ENCODE peak calls at places on chromosomes 6 and 20, in four cellular contexts. J is A549, S is esophagus squamous epithelium, X is fibroblast of mammary gland. P is an unnamed sample.

GRCh38 chr6:77466055-77467028 is 3.1 kb upstream of the HTR1B start:
- DNase-seq in J (peak), S (no peak), X (peak), P (no peak)

GRCh38 chr6:25670793-25671513 is 18.9 kb downstream of the SCGN start:
- DNase-seq in J (peak), S (no peak), X (peak), P (no peak)

GRCh38 chr6:100472674-100473073 is 8.0 kb upstream of the SIM1 start:
- DNase-seq in J (peak), S (no peak), X (peak), P (no peak)

GRCh38 chr20:31894980-31895675 is 24.7 kb downstream of the TTLL9 start:
- DNase-seq in J (peak), S (peak), X (peak), P (peak)

GRCh38 chr20:37345339-37346231 is at the start of gene SRC:
- DNase-seq in J (peak), S (no peak), X (peak), P (peak)

GRCh38 chr6:11202513-11203305 is 29.8 kb downstream of the NEDD9 start:
- DNase-seq in J (no peak), S (no peak), X (no peak), P (no peak)

GRCh38 chr6:142685852-142686718 is 258.9 kb downstream of the HIVEP2 start:
- DNase-seq in J (no peak), S (no peak), X (no peak), P (no peak)

GRCh38 chr6:162917506-162917905 is 189.7 kb downstream of the PACRG start:
- DNase-seq in J (no peak), S (no peak), X (peak), P (no peak)

GRCh38 chr6:14228571-14228970 is 111.0 kb downstream of the CD83 start:
- DNase-seq in J (no peak), S (no peak), X (peak), P (no peak)

GRCh38 chr6:168159503-168159902 is 80.5 kb upstream of the FRMD1 start:
- DNase-seq in J (no peak), S (no peak), X (no peak), P (no peak)

GRCh38 chr6:159801935-159802334 is 1.9 kb downstream of the PNLDC1 start:
- DNase-seq in J (no peak), S (no peak), X (no peak), P (no peak)

GRCh38 chr6:48474136-48474535 is 363.1 kb upstream of the PTCHD4 start:
- DNase-seq in J (no peak), S (no peak), X (no peak), P (no peak)

GRCh38 chr6:147095316-147095715 is 108.9 kb upstream of the STXBP5 start:
- DNase-seq in J (no peak), S (no peak), X (peak), P (no peak)

GRCh38 chr6:42572523-42572922 is 8.7 kb downstream of the UBR2 start:
- DNase-seq in J (no peak), S (no peak), X (no peak), P (no peak)

GRCh38 chr6:20432692-20433091 is 31.0 kb downstream of the E2F3 start:
- DNase-seq in J (no peak), S (no peak), X (no peak), P (no peak)

GRCh38 chr6:20426177-20427082 is 24.8 kb downstream of the E2F3 start:
- DNase-seq in J (no peak), S (no peak), X (no peak), P (no peak)

GRCh38 chr6:20433321-20433720 is 31.6 kb downstream of the E2F3 start:
- DNase-seq in J (no peak), S (no peak), X (no peak), P (no peak)

GRCh38 chr6:20424679-20425078 is 23.0 kb downstream of the E2F3 start:
- DNase-seq in J (no peak), S (no peak), X (peak), P (no peak)

DNA sequence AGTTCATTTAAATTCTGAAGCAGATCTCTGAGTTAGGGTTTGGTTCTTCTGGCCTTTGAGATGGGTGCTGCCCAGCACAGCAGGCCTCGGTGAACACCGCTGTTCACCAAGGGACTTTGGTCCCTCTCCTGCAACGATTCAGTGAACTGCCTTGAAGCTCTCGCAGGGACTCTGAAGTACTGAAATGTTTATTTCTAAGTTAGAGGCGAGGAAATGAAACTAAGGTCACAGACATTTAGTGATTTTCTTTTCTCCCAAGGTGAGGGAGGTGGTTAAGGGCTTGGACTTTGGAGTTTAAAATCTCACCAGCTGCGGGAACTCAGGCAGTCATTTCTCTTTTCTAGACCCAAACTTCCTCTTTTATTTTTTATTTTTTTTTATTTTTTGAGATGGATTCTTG is 26.2 kb downstream of the E2F3 start:
- DNase-seq in J (no peak), S (no peak), X (no peak), P (no peak)
- H3K4me3 ChIP-seq in J (no peak), S (no peak), X (no peak), P (no peak)

DNA sequence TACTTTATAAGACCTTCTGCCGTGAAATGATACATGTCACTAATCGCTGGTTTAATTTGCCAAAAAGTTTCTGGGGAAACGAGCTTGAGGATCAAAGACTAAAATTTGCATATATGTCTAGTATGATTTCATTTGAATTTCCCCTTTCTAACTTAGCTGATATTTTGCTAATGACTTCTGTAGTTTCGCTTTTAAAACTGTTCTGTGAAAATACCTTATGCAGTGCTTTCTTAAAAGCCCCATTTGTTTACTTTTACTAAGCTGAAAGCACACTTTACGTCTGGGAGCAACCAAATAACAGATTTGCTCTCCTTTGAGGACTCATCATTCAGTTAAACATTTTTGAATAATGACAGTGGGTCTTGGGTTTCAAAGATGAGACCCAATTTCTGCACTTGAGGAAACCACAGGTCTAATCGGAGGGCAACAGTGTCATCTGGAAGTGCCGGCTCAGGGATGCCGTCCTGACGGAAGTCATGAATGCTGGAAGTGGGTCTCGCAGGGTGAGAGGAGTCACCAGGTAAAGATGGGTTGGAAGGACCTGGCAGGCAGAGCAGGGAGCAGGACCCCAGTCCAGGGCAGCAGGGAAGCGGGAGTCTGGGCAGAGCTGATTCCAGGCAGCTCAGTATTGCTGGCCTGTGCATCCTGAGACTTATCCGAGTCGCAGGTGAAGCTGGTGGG is 33.2 kb downstream of the PLEKHG1 start:
- DNase-seq in J (no peak), S (no peak), X (no peak), P (no peak)
- H3K4me3 ChIP-seq in J (no peak), S (no peak), X (no peak), P (no peak)

DNA sequence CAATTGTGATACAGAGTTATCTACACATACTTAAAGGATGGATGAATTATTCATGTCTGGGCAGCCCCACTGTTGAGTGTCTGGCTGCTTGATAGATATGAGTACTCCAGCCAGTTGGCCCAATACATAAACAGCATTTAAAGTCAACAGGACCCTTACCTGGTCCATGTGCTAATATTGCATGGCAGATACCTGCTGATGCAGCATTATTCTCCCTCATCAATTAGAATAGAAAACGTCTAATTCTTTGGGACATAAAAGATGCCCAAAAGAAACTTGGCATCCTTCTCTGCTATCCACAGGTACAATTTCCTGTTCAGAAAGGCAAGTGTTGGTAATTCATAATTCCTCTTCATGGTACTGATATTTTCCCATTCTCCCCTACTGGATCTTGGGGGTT is 550.8 kb downstream of the TFAP2B start:
- DNase-seq in J (no peak), S (no peak), X (no peak), P (no peak)
- H3K4me3 ChIP-seq in J (no peak), S (no peak), X (no peak), P (no peak)

GRCh38 chr6:31615748-31616147 is 714 bp downstream of the AIF1 start:
- DNase-seq in J (no peak), S (no peak), X (no peak), P (no peak)

GRCh38 chr6:31610891-31611425 is 4.1 kb upstream of the AIF1 start:
- DNase-seq in J (no peak), S (no peak), X (peak), P (no peak)

GRCh38 chr6:31617010-31617409 is 2.0 kb downstream of the AIF1 start:
- DNase-seq in J (no peak), S (no peak), X (no peak), P (no peak)

GRCh38 chr6:31614075-31614619 is 887 bp upstream of the AIF1 start:
- DNase-seq in J (no peak), S (no peak), X (no peak), P (no peak)

DNA sequence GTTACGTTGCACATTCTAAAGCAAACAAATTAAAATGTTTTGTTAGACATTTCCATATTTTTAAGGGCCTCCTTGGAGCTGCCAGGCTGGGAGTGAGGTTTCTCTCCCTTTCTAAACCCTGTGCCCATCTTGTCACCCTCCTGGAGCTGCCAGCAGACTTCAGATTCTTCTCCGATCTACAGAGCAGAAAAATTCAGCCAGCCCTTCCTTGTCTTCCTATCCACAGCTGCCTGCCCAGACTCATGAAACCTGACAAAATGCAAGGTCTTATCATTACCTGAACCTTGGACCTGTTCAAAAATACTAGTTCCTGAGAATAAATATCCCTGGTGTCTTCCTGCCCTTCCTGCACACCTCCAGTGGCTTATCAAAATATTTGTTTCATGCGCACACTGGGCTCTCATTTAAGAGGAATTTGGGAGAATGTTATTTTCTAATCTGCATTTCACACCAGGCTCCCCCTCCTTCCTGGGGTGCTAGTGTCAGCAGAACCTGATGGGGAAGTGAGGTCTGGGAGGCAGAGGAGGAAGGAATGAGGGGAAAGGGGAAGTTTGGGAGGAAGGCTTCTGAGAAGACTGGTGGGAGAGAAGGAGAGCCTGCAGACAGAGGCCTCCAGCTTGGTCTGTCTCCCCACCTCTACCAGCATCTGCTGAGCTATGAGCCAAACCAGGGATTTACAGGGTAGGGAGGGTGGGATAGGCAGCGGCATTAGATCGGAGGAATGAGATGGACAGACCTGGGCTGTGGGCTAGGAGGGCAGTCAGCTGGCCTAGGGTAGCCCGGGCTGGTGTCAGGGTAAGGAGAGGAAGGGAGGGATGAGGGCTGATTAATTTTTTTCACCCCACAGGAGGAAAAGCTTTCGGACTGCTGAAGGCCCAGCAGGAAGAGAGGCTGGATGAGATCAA is at the start of gene AIF1:
- DNase-seq in J (no peak), S (no peak), X (no peak), P (no peak)
- H3K4me3 ChIP-seq in J (no peak), S (no peak), X (no peak), P (peak)

GRCh38 chr20:24948939-24949679 is at the start of gene CST7:
- DNase-seq in J (no peak), S (no peak), X (no peak), P (no peak)
- H3K4me3 ChIP-seq in J (no peak), S (peak), X (no peak), P (peak)

DNA sequence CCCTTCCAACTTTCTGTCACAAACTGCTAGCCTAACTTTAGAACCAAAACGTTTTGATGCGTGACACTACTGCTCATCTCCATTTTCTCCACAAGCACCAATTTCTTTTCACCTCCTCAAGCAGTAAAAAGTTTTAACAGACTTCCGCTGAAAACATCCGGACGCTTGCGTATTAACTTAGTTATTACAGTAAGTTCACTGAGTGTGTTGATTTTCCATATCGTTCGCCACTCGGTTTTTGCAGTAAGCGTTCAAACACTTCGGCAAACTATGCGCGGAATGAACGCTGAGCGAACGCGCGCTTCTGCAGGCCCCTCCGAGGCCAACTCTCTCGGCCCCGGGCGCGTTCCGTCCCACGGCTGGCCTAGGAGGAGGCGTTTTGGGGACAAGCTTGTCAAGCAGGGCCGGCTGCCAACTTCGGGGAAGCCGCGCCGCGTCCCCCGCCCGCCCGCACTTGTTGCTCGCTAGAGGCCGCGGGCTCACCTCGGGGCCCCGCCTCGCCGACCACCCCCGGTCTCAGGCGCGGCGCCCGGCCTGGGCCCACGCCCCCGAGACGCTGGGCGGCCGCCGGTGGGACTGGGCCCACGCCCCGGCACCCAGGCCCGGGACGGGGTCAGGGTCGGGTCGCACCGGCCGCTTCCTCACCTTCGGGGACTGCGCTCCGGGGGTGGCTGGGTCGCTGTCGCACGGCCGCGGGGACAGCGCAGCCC is 945 bp downstream of the PHF10 start:
- DNase-seq in J (peak), S (no peak), X (peak), P (peak)
- H3K4me3 ChIP-seq in J (peak), S (peak), X (peak), P (peak)

DNA sequence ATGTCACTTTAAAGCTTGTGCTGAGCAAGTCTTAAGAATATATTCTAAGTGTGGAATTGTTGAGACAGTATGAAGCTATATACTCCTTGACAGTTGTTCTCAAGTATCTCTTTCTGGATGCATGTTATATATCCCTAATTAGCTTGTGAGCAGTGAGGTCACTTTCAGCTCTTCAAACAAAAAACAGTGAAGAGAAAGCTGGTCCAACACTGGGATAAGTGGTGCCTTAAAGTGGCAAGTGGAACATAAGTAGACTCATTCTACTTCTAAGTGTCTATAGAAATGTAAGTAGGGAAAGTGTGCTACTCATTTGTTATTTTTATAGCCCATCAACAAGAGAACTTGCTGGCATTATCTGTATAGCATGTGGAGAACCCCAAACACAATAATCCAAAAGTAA is 133.1 kb upstream of the BACH2 start:
- DNase-seq in J (peak), S (no peak), X (peak), P (no peak)
- H3K4me3 ChIP-seq in J (no peak), S (no peak), X (no peak), P (no peak)

GRCh38 chr20:23655551-23656211 is 17.9 kb upstream of the CST3 start:
- DNase-seq in J (no peak), S (no peak), X (no peak), P (no peak)
- H3K4me3 ChIP-seq in J (no peak), S (peak), X (no peak), P (peak)

DNA sequence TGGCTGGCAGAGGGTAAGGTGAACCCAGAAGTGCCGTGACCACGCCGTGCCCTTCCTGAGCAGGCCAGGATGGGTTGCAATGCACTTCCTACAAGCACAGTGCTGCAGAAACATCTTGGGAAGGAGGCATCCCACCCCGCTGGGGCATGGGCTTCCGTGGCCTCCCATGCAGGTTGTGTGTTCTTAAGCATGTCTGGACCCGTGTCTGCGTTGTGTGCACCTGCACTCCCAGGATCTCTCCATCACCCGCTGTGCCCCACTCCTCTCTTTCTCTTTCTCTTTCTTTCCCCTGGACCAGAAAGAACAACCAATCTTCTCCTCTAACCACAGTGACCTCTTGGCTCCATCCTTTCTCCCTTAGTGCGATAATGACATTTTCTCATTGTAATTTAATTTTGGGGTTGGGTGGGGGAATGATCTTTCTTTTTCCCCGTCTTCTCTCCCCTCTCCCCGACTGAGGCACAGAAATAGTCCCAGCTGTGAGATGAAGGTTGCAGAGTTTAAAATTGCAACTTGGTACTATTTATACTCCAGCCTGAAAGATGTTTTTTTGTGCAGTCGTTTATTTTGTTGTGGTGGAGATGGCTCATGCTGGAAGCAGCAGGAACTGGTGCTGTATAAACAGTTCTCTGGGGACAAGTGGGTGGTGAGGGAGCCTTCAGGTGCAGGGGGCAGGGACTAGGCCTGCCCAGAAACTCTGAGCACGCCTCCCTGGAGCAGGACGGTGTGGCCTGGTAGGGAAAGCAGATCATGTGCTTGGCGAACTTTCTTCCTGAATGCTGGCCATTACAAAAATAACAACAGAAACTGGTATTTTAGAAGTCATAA is 20.5 kb downstream of the BCAS4 start:
- DNase-seq in J (no peak), S (no peak), X (peak), P (peak)
- H3K4me3 ChIP-seq in J (no peak), S (no peak), X (no peak), P (no peak)

GRCh38 chr20:49765413-49765736 is 47.3 kb upstream of the SLC9A8 start:
- DNase-seq in J (no peak), S (no peak), X (no peak), P (no peak)
- H3K4me3 ChIP-seq in J (no peak), S (no peak), X (no peak), P (no peak)